ENCODE peak calls at places on chromosomes 4 and X, in eight cellular contexts. R, E, X, M, F, C, N and B are unnamed samples.

GRCh38 chr4:132587626-132588025 is 561.5 kb upstream of the PCDH10 start:
- DNase-seq in F (no peak), E (no peak), R (no peak), X (no peak), C (no peak), N (no peak), M (no peak), B (no peak)

GRCh38 chr4:121758896-121759568 is 5.9 kb downstream of the SMIM43 start:
- DNase-seq in F (no peak), M (no peak), X (no peak), C (no peak), R (no peak), N (no peak), E (no peak), B (no peak)

GRCh38 chr4:139689093-139689722 is 23.6 kb downstream of the MGST2 start:
- DNase-seq in F (no peak), R (no peak), C (no peak), X (no peak), E (no peak), N (no peak), M (no peak), B (no peak)

GRCh38 chr4:113645771-113646455 is 115.6 kb downstream of the CAMK2D start:
- DNase-seq in E (no peak), R (peak; percentile 5), X (no peak), C (peak; percentile 60), F (no peak), M (peak; percentile 11), N (peak; percentile 16), B (no peak)

GRCh38 chr4:140130677-140131076 is 23.3 kb downstream of the MAML3 start:
- DNase-seq in N (peak; percentile 74), E (no peak), M (no peak), C (no peak), R (no peak), X (no peak), F (no peak), B (no peak)

GRCh38 chr4:7124643-7125442 is 57.0 kb upstream of the GRPEL1 start:
- DNase-seq in R (no peak), X (no peak), E (no peak), M (no peak), F (no peak), N (no peak), C (peak; percentile 34), B (no peak)

GRCh38 chr4:14284578-14284977 is 657.1 kb upstream of the BOD1L1 start:
- DNase-seq in N (no peak), E (no peak), C (no peak), X (no peak), F (no peak), M (no peak), R (no peak), B (no peak)

GRCh38 chr4:76429636-76430035 is 5.4 kb upstream of the SHROOM3 start:
- DNase-seq in X (no peak), F (no peak), N (no peak), R (no peak), C (no peak), M (no peak), E (no peak), B (no peak)

GRCh38 chrX:72105436-72105835 is 26.3 kb downstream of the RTL5 start:
- DNase-seq in M (no peak), R (no peak), X (no peak), E (peak; percentile 47), N (no peak), C (no peak), F (peak; percentile 90), B (peak; percentile 44)

GRCh38 chr4:78155616-78156105 is 98.5 kb downstream of the FRAS1 start:
- DNase-seq in X (no peak), C (no peak), M (no peak), R (no peak), E (no peak), N (peak; percentile 79), F (no peak), B (no peak)

GRCh38 chrX:115068896-115069295 is 51.5 kb upstream of the IL13RA2 start:
- DNase-seq in M (no peak), N (no peak), F (no peak), C (no peak), E (no peak), R (no peak), X (no peak), B (peak; percentile 1)

GRCh38 chr4:125041372-125041930 is 273.3 kb upstream of the FAT4 start:
- DNase-seq in N (no peak), M (no peak), E (no peak), R (no peak), X (no peak), C (no peak), F (no peak), B (no peak)

GRCh38 chrX:19566359-19567141 is 51.2 kb upstream of the MAP3K15 start:
- DNase-seq in N (peak; percentile 8), M (no peak), X (no peak), E (no peak), F (no peak), R (no peak), C (peak; percentile 27), B (peak; percentile 45)

GRCh38 chr4:76993787-76994641 is 44.5 kb downstream of the SEPTIN11 start:
- DNase-seq in E (peak; percentile 44), N (no peak), F (peak; percentile 80), X (peak; percentile 12), M (no peak), C (peak; percentile 9), R (no peak), B (peak; percentile 78)

GRCh38 chrX:47366051-47366722 is 4.2 kb upstream of the ZNF157 start:
- DNase-seq in F (peak; percentile 75), N (no peak), M (peak; percentile 79), R (no peak), X (peak; percentile 53), E (peak; percentile 52), C (peak; percentile 99), B (peak; percentile 74)